ENCODE peak calls at places on chromosomes 13 and 19, in seven cellular contexts. J is activated gamma-delta T cell treated with anti-CD3 and anti-CD28 coated beads, Interleukin-2, amount 50 U/mL, for 16 hours; S is activated T-helper 9 cell treated with anti-CD3 and anti-CD28 coated beads, Interleukin-2, amount 50 U/mL, for 16 hours; Z is endothelial cell of umbilical vein; V is T-helper 1 cell; X is NCI-H524; G is T1000. U is an unnamed sample.
A peak's percentile ranks its signal among the peaks of the same experiment; 100 is the strongest.

GRCh38 chr19:43572172-43572588 is 3.1 kb downstream of the XRCC1 start:
- DNase-seq in S (no peak), G (no peak), X (no peak), J (no peak), V (no peak), Z (no peak), U (no peak)

GRCh38 chr19:7494416-7495098 is 5.7 kb upstream of the PEX11G start:
- DNase-seq in J (no peak), G (no peak), X (peak; percentile 10), S (no peak), Z (no peak), V (no peak), U (no peak)

GRCh38 chr13:81762449-81762848 is 1421.5 kb upstream of the SPRY2 start:
- DNase-seq in G (no peak), S (no peak), X (no peak), V (no peak), J (no peak), Z (no peak), U (no peak)

GRCh38 chr13:40790232-40790631 is 821 bp downstream of the SLC25A15 start:
- DNase-seq in S (no peak), Z (no peak), J (no peak), G (no peak), X (no peak), V (no peak), U (no peak)

GRCh38 chr13:23618341-23618740 is 48.1 kb downstream of the TNFRSF19 start:
- DNase-seq in G (no peak), X (no peak), S (no peak), J (no peak), Z (peak; percentile 58), V (no peak), U (no peak)

GRCh38 chr19:7811989-7812388 is 18.0 kb upstream of the EVI5L start:
- DNase-seq in S (no peak), J (no peak), X (no peak), Z (no peak), G (no peak), V (no peak), U (no peak)

GRCh38 chr13:39874331-39875055 is 219.0 kb downstream of the COG6 start:
- DNase-seq in S (no peak), X (peak; percentile 71), V (no peak), Z (peak; percentile 62), J (no peak), G (no peak), U (no peak)

GRCh38 chr19:13978721-13979191 is 26.4 kb downstream of the DCAF15 start:
- DNase-seq in V (no peak), J (no peak), X (no peak), G (no peak), Z (no peak), S (no peak), U (no peak)

GRCh38 chr19:48405010-48405659 is 11.7 kb downstream of the GRIN2D start:
- DNase-seq in Z (no peak), S (no peak), X (no peak), V (no peak), J (no peak), G (no peak), U (no peak)

GRCh38 chr19:29666634-29667389 is 1.6 kb downstream of the PLEKHF1 start:
- DNase-seq in V (no peak), G (no peak), Z (peak; percentile 73), S (no peak), J (no peak), X (no peak), U (no peak)

GRCh38 chr19:17346109-17346671 is 8.8 kb downstream of the GTPBP3 start:
- DNase-seq in G (peak; percentile 46), S (peak; percentile 67), V (peak; percentile 59), Z (peak; percentile 62), J (peak; percentile 67), X (peak; percentile 66), U (no peak)

GRCh38 chr19:12750851-12751250 is 740 bp upstream of the BEST2 start:
- DNase-seq in G (no peak), X (no peak), J (no peak), V (no peak), Z (no peak), S (no peak), U (no peak)

GRCh38 chr19:44574201-44574950 is 39.0 kb upstream of the IGSF23 start:
- DNase-seq in J (no peak), X (no peak), S (no peak), G (no peak), V (no peak), Z (no peak), U (no peak)

GRCh38 chr13:84417426-84417825 is 535.2 kb upstream of the SLITRK1 start:
- DNase-seq in V (no peak), X (no peak), Z (no peak), S (no peak), G (no peak), J (no peak), U (no peak)

GRCh38 chr13:48571121-48571901 is 38.4 kb upstream of the RCBTB2 start:
- DNase-seq in G (no peak), S (no peak), X (no peak), V (no peak), J (no peak), Z (peak; percentile 45), U (no peak)

GRCh38 chr19:1904385-1905070 is 671 bp upstream of the ADAT3 start:
- DNase-seq in G (no peak), J (no peak), V (no peak), Z (no peak), X (peak; percentile 40), S (no peak), U (no peak)

U was measured in RWPE2.